ENCODE peak calls at places on chromosome 7, in seven cellular contexts. A is tibial nerve, C is adrenal gland, D is IMR-90, Z is GM12878, E is body of pancreas, B is breast epithelium. U is an unnamed sample.
A peak's percentile ranks its signal among the peaks of the same experiment; 100 is the strongest.

GRCh38 chr7:103388469-103389140 is 41.2 kb downstream of the PSMC2 start:
- DNase-seq in A (no peak), C (no peak), D (no peak), Z (no peak), E (no peak), B (no peak), U (no peak)

GRCh38 chr7:46972205-46972604 is 609.7 kb downstream of the TNS3 start:
- DNase-seq in A (no peak), C (no peak), D (peak; percentile 82), Z (no peak), E (no peak), B (no peak), U (no peak)

GRCh38 chr7:19916011-19916410 is 142.6 kb upstream of the TMEM196 start:
- DNase-seq in A (no peak), C (no peak), D (no peak), Z (no peak), E (no peak), B (no peak), U (no peak)

GRCh38 chr7:66847879-66848810 is 72.9 kb upstream of the TMEM248 start:
- DNase-seq in A (no peak), C (no peak), D (peak; percentile 91), Z (no peak), E (no peak), B (no peak), U (no peak)

GRCh38 chr7:82598958-82599357 is 155.4 kb upstream of the CACNA2D1 start:
- DNase-seq in A (no peak), C (no peak), D (peak; percentile 89), Z (no peak), E (no peak), B (no peak), U (no peak)

GRCh38 chr7:108348913-108349312 is 107.3 kb downstream of the NRCAM start:
- DNase-seq in A (no peak), C (no peak), D (peak; percentile 29), Z (no peak), E (no peak), B (no peak), U (no peak)

GRCh38 chr7:91759205-91759863 is 121.2 kb downstream of the MTERF1 start:
- DNase-seq in A (no peak), C (no peak), D (no peak), Z (no peak), E (peak; percentile 19), B (peak; percentile 74), U (peak; percentile 93)

GRCh38 chr7:123242467-123243097 is 42.8 kb upstream of the SLC13A1 start:
- DNase-seq in A (no peak), C (no peak), D (no peak), Z (no peak), E (no peak), B (no peak), U (peak; percentile 8)

GRCh38 chr7:3000566-3000965 is 43.1 kb downstream of the CARD11 start:
- DNase-seq in A (no peak), C (no peak), D (no peak), Z (no peak), E (no peak), B (peak; percentile 14), U (no peak)

DNA sequence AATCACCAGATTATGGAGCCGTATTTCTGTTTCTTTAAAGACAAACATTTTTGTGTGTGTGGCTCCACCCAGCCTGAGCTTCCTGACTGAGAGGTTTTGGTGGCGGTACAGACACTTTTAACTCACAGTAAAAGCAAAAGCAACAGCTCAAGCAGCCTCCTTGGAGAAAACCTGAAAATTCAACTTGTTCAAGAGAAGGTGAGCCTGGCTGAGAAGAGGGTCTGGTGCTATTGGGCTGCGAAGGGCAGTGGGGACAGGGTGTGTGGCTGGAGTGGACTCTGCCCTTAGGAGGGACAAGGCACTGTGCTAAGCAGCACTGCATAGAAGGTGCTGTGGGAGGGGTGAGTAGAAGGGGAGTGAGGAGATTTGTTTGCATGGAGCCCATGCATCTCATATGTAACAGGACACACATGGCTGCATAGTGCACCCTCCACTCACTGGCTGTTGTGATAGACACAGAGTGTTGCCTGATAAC is at the start of gene GIMAP7:
- DNase-seq in A (no peak), C (no peak), D (no peak), Z (peak; percentile 56), E (no peak), B (no peak), U (peak; percentile 42)
- TF ChIP-seq POLR2A in A (no peak), C (no peak), D (no peak), Z (peak; percentile 67), E (peak; percentile 28), B (no peak), U (peak; percentile 61)

GRCh38 chr7:48077438-48077837 is 11.6 kb upstream of the UPP1 start:
- DNase-seq in A (no peak), C (no peak), D (no peak), Z (no peak), E (no peak), B (no peak), U (no peak)
- TF ChIP-seq POLR2A in A (no peak), C (no peak), D (no peak), Z (no peak), E (no peak), B (no peak), U (no peak)

GRCh38 chr7:149261829-149262617 is at the start of gene ZNF783:
- DNase-seq in A (peak; percentile 74), C (peak; percentile 87), D (peak; percentile 85), Z (peak; percentile 32), E (peak; percentile 87), B (peak; percentile 78), U (peak; percentile 90)
- TF ChIP-seq POLR2A in A (no peak), C (peak; percentile 39), D (no peak), Z (peak; percentile 79), E (peak; percentile 62), B (no peak), U (peak; percentile 39)

GRCh38 chr7:157874870-157875229 is 538.0 kb downstream of the DNAJB6 start:
- DNase-seq in A (no peak), C (no peak), D (no peak), Z (no peak), E (no peak), B (no peak), U (no peak)

GRCh38 chr7:157873664-157874063 is 536.9 kb downstream of the DNAJB6 start:
- DNase-seq in A (no peak), C (no peak), D (no peak), Z (no peak), E (no peak), B (no peak), U (no peak)

GRCh38 chr7:157876469-157877285 is 539.9 kb downstream of the DNAJB6 start:
- DNase-seq in A (no peak), C (no peak), D (no peak), Z (no peak), E (no peak), B (no peak), U (no peak)

GRCh38 chr7:157874208-157874816 is 537.5 kb downstream of the DNAJB6 start:
- DNase-seq in A (no peak), C (no peak), D (no peak), Z (no peak), E (no peak), B (no peak), U (no peak)

GRCh38 chr7:157875230-157876179 is 538.7 kb downstream of the DNAJB6 start:
- DNase-seq in A (no peak), C (no peak), D (no peak), Z (no peak), E (no peak), B (no peak), U (no peak)
- TF ChIP-seq POLR2A in A (no peak), C (no peak), D (no peak), Z (no peak), E (no peak), B (no peak), U (no peak)

GRCh38 chr7:92833024-92833765 is 3.2 kb downstream of the CDK6 start:
- DNase-seq in A (peak; percentile 81), C (peak; percentile 90), D (peak; percentile 74), Z (no peak), E (peak; percentile 92), B (peak; percentile 83), U (peak; percentile 93)
- TF ChIP-seq POLR2A in A (no peak), C (no peak), D (peak; percentile 32), Z (peak; percentile 77), E (no peak), B (no peak), U (peak; percentile 31)

GRCh38 chr7:27185013-27185707 is at the start of gene HOXA11:
- DNase-seq in A (peak; percentile 85), C (peak; percentile 15), D (peak; percentile 20), Z (no peak), E (peak; percentile 8), B (peak; percentile 43), U (peak; percentile 83)
- TF ChIP-seq POLR2A in A (peak; percentile 29), C (no peak), D (no peak), Z (no peak), E (no peak), B (no peak), U (peak; percentile 96)

GRCh38 chr7:36127075-36127740 is 25.8 kb upstream of the EEPD1 start:
- DNase-seq in A (no peak), C (no peak), D (peak; percentile 47), Z (no peak), E (no peak), B (no peak), U (no peak)
- TF ChIP-seq POLR2A in A (no peak), C (no peak), D (no peak), Z (no peak), E (no peak), B (no peak), U (no peak)

U was measured in transverse colon.